ENCODE peak calls at places on chromosomes 13 and 19, in four cellular contexts. Q is cardiac muscle cell, N is AG04450, C is GM13976. M is an unnamed sample.

GRCh38 chr13:45768668-45769067 is 66.5 kb downstream of the CBY2 start:
- DNase-seq in Q (no peak), N (no peak), C (no peak), M (no peak)

GRCh38 chr19:42224940-42225717 is 5.0 kb downstream of the ZNF526 start:
- DNase-seq in Q (no peak), N (no peak), C (no peak), M (no peak)

GRCh38 chr13:73754727-73755292 is 379.4 kb downstream of the KLF12 start:
- DNase-seq in Q (peak), N (peak), C (peak), M (peak)

GRCh38 chr13:30312859-30313258 is 5.5 kb upstream of the KATNAL1 start:
- DNase-seq in Q (peak), N (no peak), C (no peak), M (no peak)

GRCh38 chr19:55441692-55442321 is 1.3 kb downstream of the SHISA7 start:
- DNase-seq in Q (no peak), N (no peak), C (no peak), M (peak)

GRCh38 chr13:99132295-99132835 is 68.3 kb upstream of the UBAC2 start:
- DNase-seq in Q (no peak), N (no peak), C (no peak), M (no peak)

GRCh38 chr13:75050419-75051066 is 431.4 kb downstream of the TBC1D4 start:
- DNase-seq in Q (peak), N (no peak), C (no peak), M (no peak)

GRCh38 chr19:41997851-41998229 is 3.8 kb upstream of the ATP1A3 start:
- DNase-seq in Q (no peak), N (no peak), C (no peak), M (peak)

GRCh38 chr19:13966684-13967128 is 14.4 kb downstream of the DCAF15 start:
- DNase-seq in Q (no peak), N (no peak), C (no peak), M (no peak)

GRCh38 chr13:114155320-114155719 is 22.9 kb upstream of the RASA3 start:
- DNase-seq in Q (no peak), N (no peak), C (no peak), M (no peak)

GRCh38 chr19:49362926-49363264 is 679 bp upstream of the TEAD2 start:
- DNase-seq in Q (peak), N (no peak), C (no peak), M (peak)

GRCh38 chr13:91714726-91715334 is 316.4 kb downstream of the GPC5 start:
- DNase-seq in Q (no peak), N (no peak), C (no peak), M (no peak)

GRCh38 chr13:50080158-50080855 is 65.1 kb downstream of the KCNRG start:
- DNase-seq in Q (peak), N (no peak), C (no peak), M (no peak)

GRCh38 chr19:4980838-4981680 is 12.1 kb downstream of the KDM4B start:
- DNase-seq in Q (no peak), N (no peak), C (no peak), M (no peak)
- TF ChIP-seq CTCF in Q (no peak), N (no peak), C (no peak), M (no peak)

GRCh38 chr13:23578411-23579071 is 8.3 kb downstream of the TNFRSF19 start:
- DNase-seq in Q (peak), N (peak), C (peak), M (peak)
- TF ChIP-seq CTCF in Q (peak), N (peak), C (peak), M (peak)

DNA sequence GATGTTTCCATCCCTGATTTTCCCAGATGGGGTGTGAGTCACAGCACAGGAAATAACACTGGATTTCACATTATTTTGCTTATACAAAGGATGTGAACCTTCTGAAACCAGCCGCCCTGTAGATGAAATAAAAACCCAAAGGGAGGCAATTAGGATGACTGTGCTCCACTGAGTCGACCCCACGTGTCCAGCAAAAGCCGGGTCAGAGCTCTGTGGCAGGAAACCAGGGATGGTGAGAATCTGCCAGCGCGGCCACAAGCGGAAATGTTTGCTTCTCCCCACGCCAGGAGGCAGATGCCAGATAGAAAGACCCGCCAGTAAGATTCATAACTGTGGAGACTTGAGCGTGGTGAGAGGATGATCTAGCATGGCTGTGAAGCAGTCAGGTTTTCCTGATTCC is 764.4 kb downstream of the LIG4 start:
- DNase-seq in Q (peak), N (peak), C (no peak), M (no peak)
- TF ChIP-seq CTCF in Q (no peak), N (peak), C (no peak), M (no peak)

DNA sequence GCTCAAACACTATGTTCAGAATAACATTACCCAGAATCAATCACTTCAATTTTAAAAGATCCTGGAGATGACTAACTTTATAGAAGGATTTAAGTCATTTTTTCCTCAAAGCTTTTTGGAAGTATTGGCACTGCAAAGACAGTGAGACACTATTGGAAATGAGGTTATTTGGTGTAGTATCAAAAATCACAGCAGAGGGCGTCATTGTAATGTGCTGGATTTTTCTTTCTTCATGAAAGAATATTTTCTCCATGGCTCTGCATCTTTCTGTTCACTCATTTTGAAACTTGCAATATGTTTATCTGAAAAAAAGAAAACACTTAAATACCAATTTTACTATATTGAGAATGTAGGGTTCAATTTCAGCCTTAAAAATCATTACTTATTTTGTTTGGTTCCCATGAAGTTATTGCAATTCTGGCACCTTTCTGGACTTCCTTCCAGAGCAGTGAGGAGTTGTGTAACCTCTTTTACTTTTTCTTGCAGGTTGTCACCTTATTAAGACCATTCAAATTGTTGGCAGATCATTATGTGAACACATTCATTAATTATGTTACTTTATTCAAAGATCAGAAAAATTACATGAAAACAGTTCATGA is 3.7 kb upstream of the CSNK1A1L start:
- DNase-seq in Q (peak), N (peak), C (no peak), M (peak)
- TF ChIP-seq CTCF in Q (peak), N (peak), C (peak), M (no peak)

M was measured in GM20000.